ENCODE peak calls at places on chromosomes 2 and 18, in nine cellular contexts. Q is colonic mucosa, U is GM06990, L is AG10803, I is GM23338, X is tibial nerve, H is IMR-90, G is endothelial cell, P is neural crest cell. V is an unnamed sample.
A peak's percentile ranks its signal among the peaks of the same experiment; 100 is the strongest.

GRCh38 chr2:191666733-191667132 is 11.2 kb upstream of the NABP1 start:
- DNase-seq in Q (no peak), U (no peak), L (no peak), I (peak; percentile 3), X (no peak), H (peak; percentile 85), G (no peak), P (no peak), V (no peak)

GRCh38 chr2:9707008-9707407 is 76.2 kb upstream of the YWHAQ start:
- DNase-seq in Q (no peak), U (no peak), L (no peak), I (no peak), X (no peak), H (no peak), G (no peak), P (no peak), V (no peak)

GRCh38 chr2:132670961-132671781 is 1.2 kb upstream of the LYPD1 start:
- DNase-seq in Q (no peak), U (no peak), L (peak; percentile 77), I (peak; percentile 77), X (no peak), H (peak; percentile 97), G (peak; percentile 11), P (peak; percentile 14), V (no peak)

GRCh38 chr2:75560768-75561565 is at the start of gene EVA1A:
- DNase-seq in Q (no peak), U (peak; percentile 11), L (peak; percentile 84), I (peak; percentile 81), X (no peak), H (peak; percentile 81), G (peak; percentile 65), P (peak; percentile 34), V (no peak)

GRCh38 chr2:19575618-19576017 is 217.2 kb upstream of the OSR1 start:
- DNase-seq in Q (no peak), U (no peak), L (peak; percentile 75), I (no peak), X (no peak), H (peak; percentile 30), G (no peak), P (no peak), V (no peak)

GRCh38 chr2:96887419-96888081 is 17.7 kb upstream of the SEMA4C start:
- DNase-seq in Q (no peak), U (no peak), L (no peak), I (no peak), X (no peak), H (no peak), G (no peak), P (no peak), V (no peak)

GRCh38 chr2:207037813-207038212 is 98.5 kb downstream of the CPO start:
- DNase-seq in Q (no peak), U (no peak), L (no peak), I (no peak), X (peak; percentile 66), H (no peak), G (no peak), P (no peak), V (no peak)

GRCh38 chr2:145168091-145168490 is 648.2 kb upstream of the ZEB2 start:
- DNase-seq in Q (no peak), U (no peak), L (no peak), I (no peak), X (no peak), H (no peak), G (no peak), P (no peak), V (no peak)

GRCh38 chr18:77208969-77209368 is 40.7 kb upstream of the GALR1 start:
- DNase-seq in Q (no peak), U (no peak), L (peak; percentile 12), I (no peak), X (no peak), H (peak; percentile 65), G (no peak), P (no peak), V (no peak)

GRCh38 chr2:46424937-46425336 is 54.4 kb upstream of the TMEM247 start:
- DNase-seq in Q (no peak), U (no peak), L (no peak), I (no peak), X (no peak), H (no peak), G (no peak), P (no peak), V (no peak)

GRCh38 chr2:131400849-131401248 is 36.9 kb upstream of the RAB6D start:
- DNase-seq in Q (no peak), U (no peak), L (no peak), I (no peak), X (no peak), H (no peak), G (no peak), P (no peak), V (no peak)
- TF ChIP-seq CTCF in Q (no peak), U (no peak), L (no peak), I (no peak), X (no peak), H (no peak), G (no peak), P (no peak), V (no peak)

GRCh38 chr2:237171895-237172294 is 86.2 kb downstream of the COPS8 start:
- DNase-seq in Q (no peak), U (no peak), L (no peak), I (no peak), X (no peak), H (peak; percentile 52), G (no peak), P (no peak), V (no peak)

GRCh38 chr2:237170017-237170416 is 84.3 kb downstream of the COPS8 start:
- DNase-seq in Q (no peak), U (no peak), L (peak; percentile 87), I (no peak), X (peak; percentile 38), H (peak; percentile 81), G (no peak), P (no peak), V (no peak)

GRCh38 chr2:237167038-237167437 is 81.3 kb downstream of the COPS8 start:
- DNase-seq in Q (no peak), U (no peak), L (no peak), I (no peak), X (no peak), H (no peak), G (no peak), P (no peak), V (no peak)

GRCh38 chr2:237167934-237168333 is 82.2 kb downstream of the COPS8 start:
- DNase-seq in Q (no peak), U (no peak), L (no peak), I (no peak), X (no peak), H (no peak), G (no peak), P (no peak), V (no peak)

DNA sequence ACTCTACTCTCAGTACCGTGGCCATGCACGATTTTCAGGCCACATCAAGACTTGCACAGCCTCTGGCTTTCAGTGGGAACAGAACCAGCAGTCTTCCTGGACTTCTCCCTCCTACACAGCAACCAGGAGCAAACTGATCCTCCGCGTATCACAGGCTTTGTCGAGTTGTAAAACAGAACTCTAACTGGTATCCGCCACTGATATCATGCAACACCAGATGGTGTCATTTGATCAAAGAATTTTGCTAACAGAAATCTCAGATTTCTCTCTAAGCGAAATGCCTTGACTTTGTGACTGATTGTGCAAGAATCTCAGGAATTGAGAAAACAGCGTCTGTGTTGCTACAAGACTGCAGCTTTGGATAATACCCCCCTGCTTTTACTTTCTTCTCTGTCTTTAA is 85.7 kb downstream of the COPS8 start:
- DNase-seq in Q (no peak), U (no peak), L (peak; percentile 95), I (peak; percentile 18), X (peak; percentile 69), H (peak; percentile 97), G (no peak), P (no peak), V (no peak)
- TF ChIP-seq CTCF in Q (no peak), U (no peak), L (peak; percentile 47), I (peak; percentile 16), X (no peak), H (peak; percentile 56), G (no peak), P (no peak), V (peak; percentile 32)

DNA sequence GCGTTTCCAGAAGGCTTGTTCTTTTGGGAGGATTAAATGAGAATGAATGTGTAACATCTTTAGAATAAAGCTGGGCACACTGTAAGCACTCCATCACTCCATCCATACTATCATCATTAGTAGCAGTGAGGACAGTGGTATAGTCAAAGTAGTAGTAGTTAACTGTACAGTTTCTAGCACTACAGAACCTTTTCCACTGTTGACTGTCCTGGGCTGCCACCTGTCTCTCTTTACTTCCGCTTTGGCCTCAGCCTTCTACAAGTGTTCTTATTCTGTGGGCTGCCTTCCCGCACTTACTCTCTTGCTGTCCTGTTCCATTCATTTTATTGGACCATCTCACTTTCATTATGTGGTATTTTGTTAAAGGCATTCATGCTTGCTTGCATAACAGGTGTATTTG is 3.3 kb downstream of the SLC9A2 start:
- DNase-seq in Q (peak; percentile 64), U (no peak), L (no peak), I (no peak), X (no peak), H (no peak), G (no peak), P (no peak), V (no peak)
- TF ChIP-seq CTCF in Q (no peak), U (no peak), L (no peak), I (no peak), X (no peak), H (no peak), G (no peak), P (no peak), V (no peak)

GRCh38 chr2:187500585-187501359 is 52.7 kb upstream of the CALCRL start:
- DNase-seq in Q (no peak), U (no peak), L (peak; percentile 44), I (peak; percentile 65), X (no peak), H (peak; percentile 84), G (no peak), P (no peak), V (no peak)

GRCh38 chr2:187493877-187494568 is 46.0 kb upstream of the CALCRL start:
- DNase-seq in Q (no peak), U (no peak), L (no peak), I (no peak), X (no peak), H (no peak), G (no peak), P (no peak), V (no peak)

GRCh38 chr2:187497140-187497539 is 49.1 kb upstream of the CALCRL start:
- DNase-seq in Q (no peak), U (no peak), L (no peak), I (no peak), X (no peak), H (no peak), G (no peak), P (no peak), V (no peak)

GRCh38 chr2:187499941-187500532 is 52.0 kb upstream of the CALCRL start:
- DNase-seq in Q (peak; percentile 61), U (no peak), L (peak; percentile 58), I (peak; percentile 78), X (peak; percentile 88), H (peak; percentile 66), G (peak; percentile 57), P (peak; percentile 36), V (no peak)

GRCh38 chr2:187497858-187498463 is 49.9 kb upstream of the CALCRL start:
- DNase-seq in Q (no peak), U (no peak), L (peak; percentile 8), I (peak; percentile 24), X (peak; percentile 41), H (no peak), G (no peak), P (no peak), V (no peak)
- TF ChIP-seq CTCF in Q (peak; percentile 29), U (peak; percentile 42), L (peak; percentile 65), I (no peak), X (peak; percentile 26), H (peak; percentile 48), G (peak; percentile 75), P (peak; percentile 72), V (peak; percentile 49)

V was measured in D721Med.